ENCODE peak calls at places on chromosome 14, in four cellular contexts. E, Y, I and J are unnamed samples.

GRCh38 chr14:32940066-32940651 is 1.5 kb downstream of the NPAS3 start:
- DNase-seq in E (no peak), Y (no peak), I (no peak), J (no peak)

GRCh38 chr14:25887251-25887908 is 710.5 kb downstream of the NOVA1 start:
- DNase-seq in E (no peak), Y (no peak), I (no peak), J (no peak)

GRCh38 chr14:45135181-45135580 is 549 bp upstream of the FANCM start:
- DNase-seq in E (no peak), Y (no peak), I (no peak), J (no peak)

GRCh38 chr14:29905549-29905948 is 22.1 kb downstream of the PRKD1 start:
- DNase-seq in E (no peak), Y (no peak), I (no peak), J (no peak)

GRCh38 chr14:35279369-35279768 is 12.8 kb upstream of the PSMA6 start:
- DNase-seq in E (no peak), Y (no peak), I (no peak), J (no peak)

GRCh38 chr14:71460091-71460490 is 472.1 kb upstream of the RGS6 start:
- DNase-seq in E (no peak), Y (no peak), I (no peak), J (no peak)

GRCh38 chr14:42110167-42110566 is 503.5 kb downstream of the LRFN5 start:
- DNase-seq in E (no peak), Y (no peak), I (no peak), J (no peak)

GRCh38 chr14:27587103-27587502 is 989.3 kb upstream of the NOVA1 start:
- DNase-seq in E (no peak), Y (no peak), I (no peak), J (no peak)

GRCh38 chr14:84519836-84520235 is 1010.1 kb upstream of the FLRT2 start:
- DNase-seq in E (no peak), Y (no peak), I (no peak), J (no peak)

GRCh38 chr14:95046711-95047681 is 110.3 kb downstream of the DICER1 start:
- DNase-seq in E (no peak), Y (no peak), I (peak; percentile 78), J (no peak)

GRCh38 chr14:80664576-80664975 is 277.0 kb downstream of the CEP128 start:
- DNase-seq in E (no peak), Y (no peak), I (no peak), J (no peak)

GRCh38 chr14:68589447-68590232 is 203.2 kb downstream of the ZFP36L1 start:
- DNase-seq in E (no peak), Y (no peak), I (peak; percentile 86), J (peak; percentile 54)

GRCh38 chr14:74846968-74847549 is 28.9 kb downstream of the PROX2 start:
- DNase-seq in E (no peak), Y (no peak), I (no peak), J (no peak)

GRCh38 chr14:74840603-74841030 is 35.3 kb downstream of the PROX2 start:
- DNase-seq in E (no peak), Y (no peak), I (no peak), J (no peak)

GRCh38 chr14:74841230-74842207 is 34.4 kb downstream of the PROX2 start:
- DNase-seq in E (no peak), Y (no peak), I (no peak), J (no peak)

GRCh38 chr14:74846168-74846567 is 29.8 kb downstream of the PROX2 start:
- DNase-seq in E (no peak), Y (no peak), I (no peak), J (no peak)

DNA sequence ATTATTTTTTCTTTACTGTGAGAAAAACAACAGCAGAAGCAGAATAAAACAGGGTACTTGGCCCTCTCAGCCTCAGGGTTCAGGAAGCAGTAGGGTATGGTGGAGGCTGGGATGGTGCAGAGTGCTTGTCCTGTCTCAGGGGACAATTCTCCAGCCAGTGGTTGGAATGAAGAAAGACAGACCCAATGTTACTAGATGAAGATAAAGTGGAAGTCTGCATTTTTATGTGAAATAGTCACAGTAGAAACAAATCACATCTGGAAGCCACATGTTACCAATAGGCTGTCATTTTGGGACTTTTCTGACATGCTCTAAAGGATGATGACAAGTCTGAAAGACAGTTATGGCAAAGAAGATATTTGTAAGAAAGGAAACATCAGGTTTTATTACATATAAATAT is 32.3 kb downstream of the PROX2 start:
- DNase-seq in E (no peak), Y (no peak), I (no peak), J (no peak)
- TF ChIP-seq CTCF in E (no peak), Y (no peak), I (no peak), J (no peak)

DNA sequence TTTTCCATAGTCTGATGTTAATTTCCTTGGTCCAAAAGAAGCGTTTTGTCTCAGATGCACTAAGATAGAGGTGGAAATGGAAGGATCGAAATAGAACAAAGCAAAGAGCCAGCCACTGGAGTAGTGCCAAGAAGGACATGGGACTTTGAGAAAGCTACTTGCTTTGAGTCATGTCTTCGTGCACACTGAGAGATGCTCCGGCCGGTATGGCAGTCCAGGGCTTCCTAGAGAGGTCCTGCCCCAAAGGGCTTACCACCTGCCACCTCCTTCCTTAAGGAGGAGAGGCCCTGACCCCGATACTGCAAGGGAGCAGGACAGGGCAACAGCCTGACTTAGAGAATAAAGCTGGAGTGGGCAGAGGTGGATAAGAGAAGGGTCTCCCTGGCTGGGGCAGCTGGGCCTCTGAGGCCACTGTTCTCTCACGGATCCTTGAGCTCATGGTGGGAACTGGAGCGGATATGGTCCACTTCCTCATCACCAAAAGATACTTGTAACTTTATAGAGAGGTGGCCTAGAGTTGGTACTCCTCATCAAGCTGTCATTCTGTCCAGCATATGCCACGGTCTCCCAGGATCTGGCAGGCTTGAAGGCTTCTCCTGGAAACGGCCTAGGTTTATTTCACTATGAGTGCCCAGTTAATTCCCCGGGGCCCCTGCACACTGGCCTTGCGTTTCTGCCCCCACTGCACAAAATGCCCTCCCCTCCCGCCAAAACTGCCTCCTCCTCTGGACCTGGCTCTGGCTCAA is 57.4 kb downstream of the FOXN3 start:
- DNase-seq in E (no peak), Y (peak; percentile 65), I (no peak), J (no peak)
- H3K27ac ChIP-seq in E (no peak overlapping the region), Y (peak overlapping the region; percentile 40), I (no peak overlapping the region), J (no peak overlapping the region)

GRCh38 chr14:89765346-89765745 is 189.2 kb downstream of the EFCAB11 start:
- DNase-seq in E (no peak), Y (no peak), I (no peak), J (no peak)

GRCh38 chr14:89771251-89771650 is 183.3 kb downstream of the EFCAB11 start:
- DNase-seq in E (no peak), Y (no peak), I (no peak), J (no peak)

GRCh38 chr14:89773151-89773550 is 181.4 kb downstream of the EFCAB11 start:
- DNase-seq in E (no peak), Y (no peak), I (no peak), J (no peak)

GRCh38 chr14:89773644-89774316 is 180.8 kb downstream of the EFCAB11 start:
- DNase-seq in E (no peak), Y (no peak), I (no peak), J (no peak)

DNA sequence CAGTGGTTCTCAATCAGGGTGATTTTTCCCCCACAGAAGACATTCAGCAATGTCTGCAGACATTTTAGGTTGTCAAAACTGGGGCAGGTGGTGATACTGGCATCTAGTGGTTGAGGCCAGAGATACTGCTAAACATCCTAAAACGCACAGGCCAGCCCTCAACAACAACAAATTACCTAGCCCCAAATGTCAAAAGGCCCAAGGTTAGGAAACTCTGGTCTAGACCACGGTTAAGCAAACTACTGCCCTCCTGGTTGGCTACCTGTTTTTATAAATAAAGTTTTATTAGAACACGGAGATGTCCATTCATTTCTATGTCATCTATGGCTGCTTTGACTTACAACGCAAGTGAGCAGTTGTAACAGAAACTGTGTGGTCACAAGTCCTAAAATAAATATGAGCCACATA is 186.7 kb downstream of the EFCAB11 start:
- DNase-seq in E (peak; percentile 10), Y (no peak), I (no peak), J (peak; percentile 49)
- H3K4me3 ChIP-seq in E (no peak overlapping the region), Y (no peak overlapping the region), I (no peak overlapping the region), J (no peak overlapping the region)

GRCh38 chr14:77547512-77547911 is 48.9 kb upstream of the ISM2 start:
- DNase-seq in E (no peak), Y (no peak), I (no peak), J (no peak)
- TF ChIP-seq CTCF in E (no peak), Y (no peak), I (no peak), J (no peak)

GRCh38 chr14:100065161-100065871 is at the start of gene EVL:
- DNase-seq in E (no peak), Y (no peak), I (peak; percentile 79), J (no peak)
- H3K27ac ChIP-seq in E (no peak within 1 kb of the TSS), Y (peak within 1 kb of the TSS; percentile 1), I (no peak within 1 kb of the TSS), J (peak within 1 kb of the TSS; percentile 5)

DNA sequence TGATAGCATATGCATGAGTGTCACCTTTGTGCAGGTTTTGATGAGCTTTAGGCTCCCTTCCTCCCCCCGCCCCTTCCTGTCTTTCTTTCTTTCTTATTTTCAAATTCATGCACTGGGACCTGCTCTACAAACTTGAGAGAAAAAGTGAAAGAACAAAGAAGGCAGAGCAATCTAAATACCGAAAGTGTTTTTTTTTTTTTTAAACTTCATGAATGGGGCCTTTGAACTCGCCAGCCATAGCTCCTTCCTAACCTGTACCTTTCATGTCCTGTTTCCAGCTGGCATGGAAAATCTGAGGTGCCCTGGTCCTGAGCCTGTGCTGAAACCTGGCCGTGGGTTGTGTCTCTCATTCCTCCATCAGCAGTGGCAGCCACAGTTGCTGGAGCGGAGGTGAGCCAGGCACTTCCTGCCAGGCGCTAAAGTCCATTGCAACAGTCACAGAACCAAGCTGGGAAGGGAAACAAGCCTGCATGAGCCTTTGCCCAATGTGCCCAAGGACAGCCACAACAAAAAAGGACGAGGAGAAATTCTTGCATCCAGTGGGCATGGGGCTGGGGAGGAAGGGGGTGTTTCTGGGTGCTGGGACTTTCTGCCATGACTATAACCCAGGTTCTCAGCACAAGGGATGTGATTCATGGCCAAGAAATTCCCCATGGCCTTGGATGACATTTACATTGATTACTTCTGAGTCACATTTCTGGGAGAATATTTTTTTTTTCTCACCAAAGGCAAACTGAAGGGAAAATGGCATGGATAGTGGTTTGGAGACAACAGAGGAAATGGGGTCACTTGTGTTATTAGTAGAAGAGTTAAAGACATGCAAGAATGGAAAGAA is 102.7 kb downstream of the TMEM30B start:
- DNase-seq in E (no peak), Y (no peak), I (no peak), J (no peak)
- H3K4me3 ChIP-seq in E (no peak overlapping the region), Y (no peak overlapping the region), I (no peak overlapping the region), J (no peak overlapping the region)

GRCh38 chr14:92656306-92656705 is 92.1 kb downstream of the LGMN start:
- DNase-seq in E (no peak), Y (no peak), I (no peak), J (no peak)
- TF ChIP-seq CTCF in E (no peak), Y (no peak), I (peak; percentile 2), J (no peak)

GRCh38 chr14:61756135-61756534 is 6.1 kb upstream of the SNAPC1 start:
- DNase-seq in E (no peak), Y (no peak), I (no peak), J (no peak)

GRCh38 chr14:61751475-61751989 is 10.7 kb upstream of the SNAPC1 start:
- DNase-seq in E (no peak), Y (no peak), I (no peak), J (no peak)

GRCh38 chr14:61754627-61755381 is 7.4 kb upstream of the SNAPC1 start:
- DNase-seq in E (no peak), Y (no peak), I (no peak), J (no peak)

GRCh38 chr14:61752626-61753025 is 9.6 kb upstream of the SNAPC1 start:
- DNase-seq in E (no peak), Y (no peak), I (no peak), J (no peak)

GRCh38 chr14:61753631-61754030 is 8.6 kb upstream of the SNAPC1 start:
- DNase-seq in E (no peak), Y (no peak), I (no peak), J (no peak)
- H3K27ac ChIP-seq in E (no peak overlapping the region), Y (no peak overlapping the region), I (no peak overlapping the region), J (no peak overlapping the region)

GRCh38 chr14:76955575-76956252 is 72.8 kb downstream of the IRF2BPL start:
- DNase-seq in E (no peak), Y (peak; percentile 70), I (no peak), J (peak; percentile 41)
- H3K4me3 ChIP-seq in E (peak overlapping the region; percentile 31), Y (peak overlapping the region; percentile 45), I (peak overlapping the region; percentile 49), J (peak overlapping the region; percentile 49)